ENCODE peak calls at places on chromosomes 13 and 19, in nine cellular contexts. One of them, this sample, is unnamed.

GRCh38 chr19:10998045-10998533 is 37.3 kb downstream of the SMARCA4 start:
- DNase-seq in AG10803: no peak
- DNase-seq in BJ: no peak
- DNase-seq in lung: peak; percentile 37
- DNase-seq in colonic mucosa: peak; percentile 40
- DNase-seq in CD8-positive, alpha-beta T cell: no peak
- DNase-seq in thoracic aorta: no peak
- DNase-seq in A549: no peak
- DNase-seq in fibroblast of pulmonary artery: peak; percentile 30
- DNase-seq in this sample: no peak

GRCh38 chr13:33052446-33052845 is 36.2 kb downstream of the KL start:
- DNase-seq in fibroblast of pulmonary artery: peak; percentile 18
- DNase-seq in CD8-positive, alpha-beta T cell: no peak
- DNase-seq in thoracic aorta: no peak
- DNase-seq in BJ: no peak
- DNase-seq in lung: no peak
- DNase-seq in A549: no peak
- DNase-seq in colonic mucosa: no peak
- DNase-seq in AG10803: peak; percentile 79
- DNase-seq in this sample: no peak

GRCh38 chr19:35357867-35358573 is at the start of gene FFAR3:
- DNase-seq in BJ: no peak
- DNase-seq in CD8-positive, alpha-beta T cell: no peak
- DNase-seq in fibroblast of pulmonary artery: peak; percentile 78
- DNase-seq in A549: no peak
- DNase-seq in thoracic aorta: no peak
- DNase-seq in lung: no peak
- DNase-seq in colonic mucosa: no peak
- DNase-seq in AG10803: peak; percentile 56
- DNase-seq in this sample: no peak

GRCh38 chr13:110404321-110404720 is 97.2 kb downstream of the COL4A2 start:
- DNase-seq in thoracic aorta: no peak
- DNase-seq in BJ: no peak
- DNase-seq in colonic mucosa: no peak
- DNase-seq in AG10803: no peak
- DNase-seq in A549: no peak
- DNase-seq in fibroblast of pulmonary artery: no peak
- DNase-seq in CD8-positive, alpha-beta T cell: no peak
- DNase-seq in lung: no peak
- DNase-seq in this sample: no peak

GRCh38 chr19:18425515-18426415 is 6.6 kb downstream of the SSBP4 start:
- DNase-seq in BJ: no peak
- DNase-seq in colonic mucosa: no peak
- DNase-seq in fibroblast of pulmonary artery: peak; percentile 65
- DNase-seq in AG10803: peak; percentile 67
- DNase-seq in CD8-positive, alpha-beta T cell: no peak
- DNase-seq in A549: no peak
- DNase-seq in lung: no peak
- DNase-seq in thoracic aorta: no peak
- DNase-seq in this sample: no peak

GRCh38 chr13:90447735-90448103 is 899.8 kb upstream of the MIR17HG start:
- DNase-seq in lung: no peak
- DNase-seq in A549: no peak
- DNase-seq in AG10803: peak; percentile 75
- DNase-seq in colonic mucosa: no peak
- DNase-seq in CD8-positive, alpha-beta T cell: no peak
- DNase-seq in BJ: peak; percentile 36
- DNase-seq in thoracic aorta: no peak
- DNase-seq in fibroblast of pulmonary artery: peak; percentile 68
- DNase-seq in this sample: peak; percentile 78

GRCh38 chr19:13022859-13023636 is 27.8 kb downstream of the NFIX start:
- DNase-seq in colonic mucosa: peak; percentile 84
- DNase-seq in A549: peak; percentile 25
- DNase-seq in lung: peak; percentile 73
- DNase-seq in AG10803: peak; percentile 99
- DNase-seq in CD8-positive, alpha-beta T cell: no peak
- DNase-seq in fibroblast of pulmonary artery: peak; percentile 96
- DNase-seq in BJ: peak; percentile 89
- DNase-seq in thoracic aorta: no peak
- DNase-seq in this sample: peak; percentile 85

GRCh38 chr13:112370311-112370710 is 5.8 kb upstream of the SPACA7 start:
- DNase-seq in CD8-positive, alpha-beta T cell: no peak
- DNase-seq in A549: no peak
- DNase-seq in AG10803: no peak
- DNase-seq in lung: no peak
- DNase-seq in colonic mucosa: no peak
- DNase-seq in thoracic aorta: no peak
- DNase-seq in BJ: no peak
- DNase-seq in fibroblast of pulmonary artery: no peak
- DNase-seq in this sample: no peak

GRCh38 chr13:76791290-76791664 is 94.9 kb downstream of the KCTD12 start:
- DNase-seq in BJ: no peak
- DNase-seq in A549: no peak
- DNase-seq in thoracic aorta: no peak
- DNase-seq in CD8-positive, alpha-beta T cell: no peak
- DNase-seq in fibroblast of pulmonary artery: peak; percentile 22
- DNase-seq in lung: no peak
- DNase-seq in colonic mucosa: no peak
- DNase-seq in AG10803: no peak
- DNase-seq in this sample: peak; percentile 21

GRCh38 chr13:113390874-113391497 is 27.1 kb upstream of the GRTP1 start:
- DNase-seq in thoracic aorta: no peak
- DNase-seq in CD8-positive, alpha-beta T cell: no peak
- DNase-seq in BJ: no peak
- DNase-seq in AG10803: no peak
- DNase-seq in fibroblast of pulmonary artery: no peak
- DNase-seq in colonic mucosa: no peak
- DNase-seq in lung: no peak
- DNase-seq in A549: no peak
- DNase-seq in this sample: no peak

GRCh38 chr19:1171755-1172352 is 2.2 kb downstream of the SBNO2 start:
- DNase-seq in fibroblast of pulmonary artery: no peak
- DNase-seq in A549: no peak
- DNase-seq in thoracic aorta: no peak
- DNase-seq in CD8-positive, alpha-beta T cell: no peak
- DNase-seq in BJ: no peak
- DNase-seq in lung: no peak
- DNase-seq in colonic mucosa: no peak
- DNase-seq in AG10803: no peak
- DNase-seq in this sample: peak; percentile 50

GRCh38 chr13:99067160-99067985 is 89.5 kb upstream of the DOCK9 start:
- DNase-seq in CD8-positive, alpha-beta T cell: no peak
- DNase-seq in lung: no peak
- DNase-seq in thoracic aorta: no peak
- DNase-seq in AG10803: peak; percentile 89
- DNase-seq in BJ: peak; percentile 66
- DNase-seq in colonic mucosa: no peak
- DNase-seq in A549: peak; percentile 58
- DNase-seq in fibroblast of pulmonary artery: peak; percentile 53
- DNase-seq in this sample: peak; percentile 92

GRCh38 chr19:42108527-42109389 is 23.5 kb downstream of the POU2F2 start:
- DNase-seq in A549: peak; percentile 98
- DNase-seq in lung: peak; percentile 76
- DNase-seq in colonic mucosa: peak; percentile 85
- DNase-seq in thoracic aorta: no peak
- DNase-seq in fibroblast of pulmonary artery: peak; percentile 95
- DNase-seq in CD8-positive, alpha-beta T cell: peak; percentile 86
- DNase-seq in BJ: no peak
- DNase-seq in AG10803: peak; percentile 85
- DNase-seq in this sample: peak; percentile 93

GRCh38 chr13:74796126-74796643 is 662.0 kb upstream of the KLF12 start:
- DNase-seq in thoracic aorta: no peak
- DNase-seq in A549: no peak
- DNase-seq in BJ: no peak
- DNase-seq in CD8-positive, alpha-beta T cell: no peak
- DNase-seq in fibroblast of pulmonary artery: no peak
- DNase-seq in lung: no peak
- DNase-seq in AG10803: no peak
- DNase-seq in colonic mucosa: no peak
- DNase-seq in this sample: no peak

GRCh38 chr19:56170261-56170660 is 5.5 kb upstream of the GALP start:
- DNase-seq in BJ: no peak
- DNase-seq in fibroblast of pulmonary artery: peak; percentile 22
- DNase-seq in CD8-positive, alpha-beta T cell: no peak
- DNase-seq in lung: peak; percentile 90
- DNase-seq in AG10803: no peak
- DNase-seq in A549: no peak
- DNase-seq in colonic mucosa: no peak
- DNase-seq in thoracic aorta: no peak
- DNase-seq in this sample: peak; percentile 98

GRCh38 chr13:46630419-46631183 is 77.6 kb downstream of the LRCH1 start:
- DNase-seq in BJ: no peak
- DNase-seq in AG10803: no peak
- DNase-seq in fibroblast of pulmonary artery: no peak
- DNase-seq in A549: no peak
- DNase-seq in colonic mucosa: no peak
- DNase-seq in CD8-positive, alpha-beta T cell: no peak
- DNase-seq in lung: no peak
- DNase-seq in thoracic aorta: no peak
- DNase-seq in this sample: no peak

DNA sequence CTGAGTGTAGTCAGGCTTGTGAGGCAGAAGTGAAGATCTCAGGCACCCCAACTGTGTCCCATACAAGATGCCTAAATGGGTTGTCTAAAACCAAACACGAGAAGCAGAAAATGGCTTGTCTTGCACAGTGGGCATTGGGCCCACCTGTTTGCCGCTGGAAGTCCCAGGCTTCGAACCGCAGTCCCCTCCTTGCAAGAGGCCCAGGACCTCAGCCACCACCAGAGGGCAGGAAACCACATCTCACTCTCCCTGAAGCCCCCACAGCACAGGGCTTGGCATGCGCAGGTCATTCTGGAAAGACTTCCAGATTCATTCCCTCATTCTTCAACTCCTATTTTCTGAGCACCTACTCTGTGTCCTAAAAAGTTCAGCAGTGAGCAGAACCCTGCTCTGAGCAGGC is 973.7 kb downstream of the UQCRFS1 start:
- DNase-seq in fibroblast of pulmonary artery: peak; percentile 13
- DNase-seq in BJ: no peak
- DNase-seq in A549: no peak
- DNase-seq in thoracic aorta: no peak
- DNase-seq in colonic mucosa: no peak
- DNase-seq in lung: no peak
- DNase-seq in CD8-positive, alpha-beta T cell: no peak
- DNase-seq in AG10803: no peak
- DNase-seq in this sample: no peak
- TF ChIP-seq CTCF in fibroblast of pulmonary artery: peak; percentile 20
- TF ChIP-seq CTCF in BJ: peak; percentile 20
- TF ChIP-seq CTCF in A549: no peak
- TF ChIP-seq CTCF in thoracic aorta: no peak
- TF ChIP-seq CTCF in colonic mucosa: no peak
- TF ChIP-seq CTCF in lung: no peak
- TF ChIP-seq CTCF in CD8-positive, alpha-beta T cell: no peak
- TF ChIP-seq CTCF in AG10803: peak; percentile 22
- TF ChIP-seq CTCF in this sample: no peak

GRCh38 chr13:91601273-91601672 is 202.9 kb downstream of the GPC5 start:
- DNase-seq in AG10803: no peak
- DNase-seq in lung: no peak
- DNase-seq in thoracic aorta: no peak
- DNase-seq in BJ: no peak
- DNase-seq in fibroblast of pulmonary artery: no peak
- DNase-seq in A549: no peak
- DNase-seq in CD8-positive, alpha-beta T cell: no peak
- DNase-seq in colonic mucosa: no peak
- DNase-seq in this sample: no peak
- H3K4me3 ChIP-seq in AG10803: no peak overlapping the region
- H3K4me3 ChIP-seq in lung: no peak overlapping the region
- H3K4me3 ChIP-seq in thoracic aorta: no peak overlapping the region
- H3K4me3 ChIP-seq in BJ: no peak overlapping the region
- H3K4me3 ChIP-seq in fibroblast of pulmonary artery: no peak overlapping the region
- H3K4me3 ChIP-seq in A549: no peak overlapping the region
- H3K4me3 ChIP-seq in CD8-positive, alpha-beta T cell: no peak overlapping the region
- H3K4me3 ChIP-seq in colonic mucosa: no peak overlapping the region
- H3K4me3 ChIP-seq in this sample: no peak overlapping the region

DNA sequence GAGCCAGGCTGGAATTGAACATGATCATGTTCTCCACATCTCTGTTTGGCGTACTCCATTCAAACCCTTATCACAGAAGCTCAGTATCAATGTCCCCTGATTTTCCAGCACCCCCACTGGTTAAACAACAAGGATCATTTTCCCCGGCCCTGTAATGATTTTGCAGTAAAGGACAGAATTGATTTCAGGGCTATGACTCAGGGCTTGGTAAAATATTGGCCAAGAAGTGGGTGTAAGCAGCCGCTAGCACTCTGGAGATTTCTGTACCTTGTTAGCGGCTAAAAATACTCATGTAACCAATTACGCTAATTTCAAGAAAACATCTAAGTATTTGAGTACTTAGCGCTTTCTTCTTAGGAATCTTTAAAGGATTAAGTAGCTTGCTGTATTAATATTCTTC is 69.5 kb upstream of the FNDC3A start:
- DNase-seq in colonic mucosa: no peak
- DNase-seq in lung: no peak
- DNase-seq in thoracic aorta: no peak
- DNase-seq in A549: no peak
- DNase-seq in CD8-positive, alpha-beta T cell: no peak
- DNase-seq in fibroblast of pulmonary artery: no peak
- DNase-seq in BJ: no peak
- DNase-seq in AG10803: no peak
- DNase-seq in this sample: no peak
- TF ChIP-seq CTCF in colonic mucosa: no peak
- TF ChIP-seq CTCF in lung: no peak
- TF ChIP-seq CTCF in thoracic aorta: no peak
- TF ChIP-seq CTCF in A549: no peak
- TF ChIP-seq CTCF in CD8-positive, alpha-beta T cell: no peak
- TF ChIP-seq CTCF in fibroblast of pulmonary artery: no peak
- TF ChIP-seq CTCF in BJ: no peak
- TF ChIP-seq CTCF in AG10803: no peak
- TF ChIP-seq CTCF in this sample: no peak

DNA sequence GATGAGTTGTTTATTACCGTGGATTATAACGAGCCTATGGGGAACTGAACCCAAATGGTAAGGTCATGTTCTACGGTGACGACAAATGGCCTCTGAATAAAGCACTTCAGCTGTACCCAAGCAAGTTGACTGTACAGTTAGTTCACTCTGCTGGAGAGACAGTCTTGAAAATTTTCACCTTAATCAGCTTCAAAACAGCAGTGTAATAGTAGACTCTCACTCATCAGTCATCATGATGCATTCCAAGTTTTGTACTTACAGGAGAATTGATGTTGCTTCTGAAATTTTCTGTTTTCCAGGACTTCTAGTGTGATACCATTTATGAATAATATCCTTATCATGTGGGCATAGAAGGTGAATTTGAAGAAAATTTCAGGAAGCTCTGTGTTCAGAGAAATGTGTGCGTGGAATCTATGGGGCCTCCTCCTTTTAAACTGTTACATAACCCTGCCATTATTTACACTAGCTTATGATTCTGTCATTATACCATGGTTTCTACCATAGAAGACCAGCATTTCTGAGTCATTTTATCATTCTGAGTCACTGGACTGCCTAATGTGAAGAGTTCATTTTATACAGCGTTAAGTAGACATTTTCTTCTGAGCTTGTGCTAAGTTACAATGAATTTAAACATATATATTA is 96.9 kb downstream of the WDFY2 start:
- DNase-seq in AG10803: peak; percentile 70
- DNase-seq in BJ: peak; percentile 31
- DNase-seq in CD8-positive, alpha-beta T cell: no peak
- DNase-seq in lung: no peak
- DNase-seq in thoracic aorta: no peak
- DNase-seq in fibroblast of pulmonary artery: peak; percentile 72
- DNase-seq in colonic mucosa: no peak
- DNase-seq in A549: no peak
- DNase-seq in this sample: peak; percentile 89
- H3K4me3 ChIP-seq in AG10803: no peak overlapping the region
- H3K4me3 ChIP-seq in BJ: no peak overlapping the region
- H3K4me3 ChIP-seq in CD8-positive, alpha-beta T cell: no peak overlapping the region
- H3K4me3 ChIP-seq in lung: no peak overlapping the region
- H3K4me3 ChIP-seq in thoracic aorta: no peak overlapping the region
- H3K4me3 ChIP-seq in fibroblast of pulmonary artery: no peak overlapping the region
- H3K4me3 ChIP-seq in colonic mucosa: no peak overlapping the region
- H3K4me3 ChIP-seq in A549: no peak overlapping the region
- H3K4me3 ChIP-seq in this sample: no peak overlapping the region

This sample was measured in epithelial cell of esophagus.